ENCODE peak calls at places on chromosomes 12 and 14, in four cellular contexts. One of them, this sample, is unnamed.

GRCh38 chr14:79411403-79412174 is 799.7 kb downstream of the DIO2 start:
- DNase-seq in HCT116: no peak
- DNase-seq in K562: no peak
- DNase-seq in SK-N-SH: no peak
- DNase-seq in this sample: no peak

GRCh38 chr12:57454566-57455373 is at the start of gene INHBE:
- DNase-seq in HCT116: no peak
- DNase-seq in K562: peak; percentile 90
- DNase-seq in SK-N-SH: no peak
- DNase-seq in this sample: peak; percentile 76

GRCh38 chr12:106629797-106630669 is 47.2 kb downstream of the RFX4 start:
- DNase-seq in HCT116: no peak
- DNase-seq in K562: no peak
- DNase-seq in SK-N-SH: peak; percentile 31
- DNase-seq in this sample: no peak

GRCh38 chr14:71645656-71646055 is 286.6 kb upstream of the RGS6 start:
- DNase-seq in HCT116: no peak
- DNase-seq in K562: no peak
- DNase-seq in SK-N-SH: no peak
- DNase-seq in this sample: no peak

GRCh38 chr12:124923906-124924734 is 9.7 kb upstream of the UBC start:
- DNase-seq in HCT116: no peak
- DNase-seq in K562: no peak
- DNase-seq in SK-N-SH: no peak
- DNase-seq in this sample: no peak

GRCh38 chr12:119288559-119288958 is 46.0 kb upstream of the CCDC60 start:
- DNase-seq in HCT116: no peak
- DNase-seq in K562: no peak
- DNase-seq in SK-N-SH: peak; percentile 78
- DNase-seq in this sample: no peak

GRCh38 chr12:102063066-102063465 is 1.3 kb upstream of the WASHC3 start:
- DNase-seq in HCT116: peak; percentile 47
- DNase-seq in K562: peak; percentile 34
- DNase-seq in SK-N-SH: no peak
- DNase-seq in this sample: peak; percentile 65

GRCh38 chr12:64568313-64568712 is 42.0 kb upstream of the RASSF3 start:
- DNase-seq in HCT116: no peak
- DNase-seq in K562: peak; percentile 28
- DNase-seq in SK-N-SH: no peak
- DNase-seq in this sample: no peak

GRCh38 chr14:103126873-103127304 is 3.6 kb downstream of the TNFAIP2 start:
- DNase-seq in HCT116: no peak
- DNase-seq in K562: no peak
- DNase-seq in SK-N-SH: peak; percentile 89
- DNase-seq in this sample: no peak

GRCh38 chr12:55820679-55821078 is 2.8 kb downstream of the ORMDL2 start:
- DNase-seq in HCT116: no peak
- DNase-seq in K562: no peak
- DNase-seq in SK-N-SH: no peak
- DNase-seq in this sample: no peak
- TF ChIP-seq JUND in HCT116: no peak
- TF ChIP-seq JUND in K562: no peak
- TF ChIP-seq JUND in SK-N-SH: no peak
- TF ChIP-seq JUND in this sample: no peak

GRCh38 chr12:10215451-10215850 is 2.8 kb downstream of the GABARAPL1 start:
- DNase-seq in HCT116: no peak
- DNase-seq in K562: peak; percentile 16
- DNase-seq in SK-N-SH: no peak
- DNase-seq in this sample: no peak
- TF ChIP-seq JUND in HCT116: no peak
- TF ChIP-seq JUND in K562: no peak
- TF ChIP-seq JUND in SK-N-SH: no peak
- TF ChIP-seq JUND in this sample: no peak

DNA sequence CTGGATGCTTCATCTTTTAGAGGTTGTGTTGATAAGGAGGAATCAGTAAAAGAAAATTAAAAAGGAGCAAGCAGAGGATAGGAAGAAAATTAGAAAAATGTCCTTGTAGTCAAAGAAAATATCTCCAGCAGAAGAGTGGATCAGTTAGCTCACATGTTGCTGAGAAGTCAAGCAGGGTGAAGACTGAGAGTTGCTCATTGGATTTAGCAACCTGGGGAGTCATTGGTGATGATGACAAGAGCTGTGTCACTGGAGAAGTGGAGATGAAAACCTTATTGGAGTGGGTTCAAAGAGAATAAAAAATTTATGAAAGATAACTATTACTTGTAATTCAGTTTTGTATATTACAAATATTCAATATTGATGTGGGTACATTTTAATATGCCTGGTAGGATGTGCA is 9.8 kb downstream of the FRMD6 start:
- DNase-seq in HCT116: no peak
- DNase-seq in K562: no peak
- DNase-seq in SK-N-SH: no peak
- DNase-seq in this sample: no peak
- TF ChIP-seq JUND in HCT116: no peak
- TF ChIP-seq JUND in K562: no peak
- TF ChIP-seq JUND in SK-N-SH: no peak
- TF ChIP-seq JUND in this sample: no peak

DNA sequence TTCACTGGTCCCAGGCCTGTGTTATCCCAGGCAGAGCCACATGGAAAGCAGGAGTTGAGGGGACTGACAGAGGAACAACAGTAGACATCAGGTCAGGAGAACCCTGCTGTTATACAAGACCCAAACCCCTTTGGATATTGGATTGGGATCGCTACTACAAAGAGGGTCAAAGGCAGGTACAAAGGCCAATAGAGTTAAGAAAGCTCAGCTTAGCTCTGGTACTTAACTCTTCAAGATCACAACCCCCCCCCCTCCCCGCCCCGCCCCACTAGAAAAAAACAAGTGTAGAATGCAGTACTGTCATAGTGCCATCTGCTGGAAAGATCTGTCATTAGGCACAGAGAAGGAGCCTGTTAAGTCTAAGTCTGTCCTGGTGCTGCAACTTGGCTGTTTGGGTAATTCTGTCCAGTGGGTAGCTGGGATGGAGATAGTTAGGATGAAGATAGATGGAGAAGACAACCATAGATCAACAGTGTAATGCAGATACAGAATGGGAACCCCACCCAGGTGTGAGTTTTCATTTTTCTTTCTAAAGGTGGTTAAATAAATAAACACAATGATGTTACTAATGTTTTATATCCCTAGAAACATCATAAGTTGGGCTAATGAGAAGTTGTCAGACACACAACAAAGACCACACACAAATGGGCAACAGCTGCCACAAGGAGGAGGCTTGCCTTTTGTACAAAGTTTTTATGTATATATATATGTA is 17.2 kb downstream of the REM2 start:
- DNase-seq in HCT116: peak; percentile 70
- DNase-seq in K562: peak; percentile 85
- DNase-seq in SK-N-SH: peak; percentile 72
- DNase-seq in this sample: peak; percentile 76
- TF ChIP-seq JUND in HCT116: no peak
- TF ChIP-seq JUND in K562: no peak
- TF ChIP-seq JUND in SK-N-SH: no peak
- TF ChIP-seq JUND in this sample: no peak

DNA sequence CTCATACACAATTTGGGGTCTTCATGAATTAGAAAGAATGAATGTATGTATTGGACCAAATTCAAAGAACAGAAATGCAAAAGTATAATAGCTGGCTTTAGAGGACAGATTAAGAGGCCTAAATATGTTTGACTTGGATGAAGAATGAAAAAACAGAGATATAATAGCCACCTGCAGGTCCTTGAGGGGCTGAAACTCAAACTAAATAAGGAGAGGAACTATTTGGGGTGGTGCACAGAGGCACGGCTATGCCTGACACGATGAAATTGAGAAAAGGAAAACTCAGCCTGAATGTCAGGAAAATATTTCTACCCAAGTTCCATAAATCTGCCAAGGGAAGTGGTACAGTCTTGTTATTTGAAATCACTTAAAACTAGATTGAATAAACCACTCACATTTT is 222.9 kb upstream of the DDHD1 start:
- DNase-seq in HCT116: no peak
- DNase-seq in K562: no peak
- DNase-seq in SK-N-SH: no peak
- DNase-seq in this sample: no peak
- TF ChIP-seq JUND in HCT116: no peak
- TF ChIP-seq JUND in K562: no peak
- TF ChIP-seq JUND in SK-N-SH: no peak
- TF ChIP-seq JUND in this sample: no peak

GRCh38 chr12:96061864-96062453 is 26.6 kb upstream of the LTA4H start:
- DNase-seq in HCT116: peak; percentile 81
- DNase-seq in K562: peak; percentile 59
- DNase-seq in SK-N-SH: peak; percentile 69
- DNase-seq in this sample: peak; percentile 86
- TF ChIP-seq JUND in HCT116: no peak
- TF ChIP-seq JUND in K562: no peak
- TF ChIP-seq JUND in SK-N-SH: no peak
- TF ChIP-seq JUND in this sample: no peak

GRCh38 chr14:101359221-101360044 is 201.9 kb upstream of the DIO3 start:
- DNase-seq in HCT116: no peak
- DNase-seq in K562: peak; percentile 20
- DNase-seq in SK-N-SH: no peak
- DNase-seq in this sample: no peak
- TF ChIP-seq JUND in HCT116: no peak
- TF ChIP-seq JUND in K562: no peak
- TF ChIP-seq JUND in SK-N-SH: no peak
- TF ChIP-seq JUND in this sample: no peak

GRCh38 chr12:46493352-46494209 is 121.0 kb upstream of the SLC38A2 start:
- DNase-seq in HCT116: no peak
- DNase-seq in K562: no peak
- DNase-seq in SK-N-SH: no peak
- DNase-seq in this sample: peak; percentile 56

GRCh38 chr12:46492471-46493351 is 120.1 kb upstream of the SLC38A2 start:
- DNase-seq in HCT116: peak; percentile 85
- DNase-seq in K562: no peak
- DNase-seq in SK-N-SH: no peak
- DNase-seq in this sample: peak; percentile 34

GRCh38 chr12:46491548-46491947 is 119.0 kb upstream of the SLC38A2 start:
- DNase-seq in HCT116: no peak
- DNase-seq in K562: no peak
- DNase-seq in SK-N-SH: no peak
- DNase-seq in this sample: no peak

GRCh38 chr12:46489951-46490388 is 117.4 kb upstream of the SLC38A2 start:
- DNase-seq in HCT116: peak; percentile 93
- DNase-seq in K562: no peak
- DNase-seq in SK-N-SH: no peak
- DNase-seq in this sample: no peak

GRCh38 chr12:46490635-46491034 is 118.1 kb upstream of the SLC38A2 start:
- DNase-seq in HCT116: no peak
- DNase-seq in K562: no peak
- DNase-seq in SK-N-SH: no peak
- DNase-seq in this sample: no peak
- TF ChIP-seq JUND in HCT116: no peak
- TF ChIP-seq JUND in K562: no peak
- TF ChIP-seq JUND in SK-N-SH: no peak
- TF ChIP-seq JUND in this sample: no peak